ENCODE peak calls at places on chromosome 6, in nine cellular contexts. C is transverse colon, B is esophagus squamous epithelium, R is IMR-90, O is H54, Y is body of pancreas, T is GM12892, N is right lobe of liver, F is A549. U is an unnamed sample.

GRCh38 chr6:32056254-32056653 is 18.0 kb downstream of the CYP21A2 start:
- DNase-seq in O (no peak), T (no peak), R (no peak), Y (no peak), F (no peak), C (no peak), N (no peak), B (no peak), U (no peak)

GRCh38 chr6:45187841-45188240 is 140.3 kb upstream of the RUNX2 start:
- DNase-seq in R (peak; percentile 55), F (no peak), O (peak; percentile 4), N (no peak), C (no peak), T (no peak), Y (no peak), B (no peak), U (no peak)

GRCh38 chr6:70150521-70150920 is 152.4 kb downstream of the COL9A1 start:
- DNase-seq in F (no peak), R (no peak), Y (no peak), O (no peak), T (no peak), B (no peak), N (no peak), C (no peak), U (no peak)

GRCh38 chr6:141258516-141258915 is 874.2 kb upstream of the GJE1 start:
- DNase-seq in Y (no peak), C (no peak), O (no peak), N (no peak), B (no peak), R (no peak), F (no peak), T (no peak), U (no peak)

GRCh38 chr6:144314562-144314961 is 29.4 kb downstream of the UTRN start:
- DNase-seq in Y (no peak), C (no peak), T (no peak), R (no peak), B (no peak), N (no peak), F (no peak), O (no peak), U (no peak)

GRCh38 chr6:141675957-141676356 is 456.8 kb upstream of the GJE1 start:
- DNase-seq in C (no peak), N (no peak), T (no peak), O (no peak), F (no peak), Y (no peak), R (peak; percentile 27), B (no peak), U (no peak)

GRCh38 chr6:158625881-158626305 is 18.6 kb downstream of the DYNLT1 start:
- DNase-seq in T (no peak), Y (peak; percentile 11), O (no peak), R (no peak), C (no peak), F (no peak), B (no peak), N (no peak), U (no peak)

GRCh38 chr6:156779206-156780116 is 2.3 kb downstream of the ARID1B start:
- DNase-seq in R (no peak), Y (peak; percentile 52), O (no peak), B (no peak), F (no peak), N (peak; percentile 73), C (peak; percentile 49), T (peak; percentile 22), U (no peak)

GRCh38 chr6:3773696-3774298 is 22.3 kb upstream of the PXDC1 start:
- DNase-seq in Y (peak; percentile 50), C (no peak), T (no peak), N (no peak), B (no peak), R (no peak), F (no peak), O (no peak), U (no peak)

GRCh38 chr6:51562198-51562597 is 525.2 kb downstream of the PKHD1 start:
- DNase-seq in N (no peak), C (no peak), F (no peak), R (no peak), Y (no peak), B (no peak), T (no peak), O (no peak), U (no peak)

GRCh38 chr6:36590237-36590636 is 3.9 kb upstream of the SRSF3 start:
- DNase-seq in R (peak; percentile 86), O (peak; percentile 57), Y (no peak), T (no peak), F (no peak), B (no peak), N (no peak), C (no peak), U (no peak)

GRCh38 chr6:152461556-152461955 is 175.6 kb downstream of the SYNE1 start:
- DNase-seq in C (no peak), R (peak; percentile 35), O (no peak), N (no peak), B (no peak), F (no peak), T (no peak), Y (no peak), U (no peak)

GRCh38 chr6:162226810-162227209 is 500.8 kb downstream of the PRKN start:
- DNase-seq in F (no peak), Y (no peak), O (no peak), N (no peak), R (no peak), C (no peak), B (no peak), T (no peak), U (no peak)

GRCh38 chr6:168252267-168252666 is 67.3 kb downstream of the DACT2 start:
- DNase-seq in R (no peak), T (no peak), C (no peak), O (no peak), B (no peak), Y (no peak), F (no peak), N (no peak), U (no peak)

GRCh38 chr6:143339223-143339622 is 111.3 kb downstream of the ADAT2 start:
- DNase-seq in N (no peak), Y (no peak), O (no peak), T (no peak), R (no peak), C (no peak), B (no peak), F (no peak), U (no peak)

GRCh38 chr6:14068133-14068532 is 49.4 kb upstream of the CD83 start:
- DNase-seq in C (no peak), F (no peak), Y (no peak), B (no peak), T (no peak), N (no peak), R (peak; percentile 89), O (peak; percentile 38), U (no peak)

GRCh38 chr6:30626484-30627366 is at the start of gene ATAT1:
- DNase-seq in B (peak; percentile 19), C (peak; percentile 96), T (peak; percentile 88), Y (peak; percentile 90), N (peak; percentile 91), F (peak; percentile 82), O (peak; percentile 81), R (peak; percentile 68), U (peak; percentile 60)

GRCh38 chr6:147479857-147480256 is 28.6 kb upstream of the SAMD5 start:
- DNase-seq in Y (no peak), N (no peak), B (no peak), F (no peak), O (no peak), C (no peak), R (no peak), T (no peak), U (no peak)

GRCh38 chr6:15783484-15783883 is 120.7 kb upstream of the DTNBP1 start:
- DNase-seq in T (no peak), N (no peak), F (no peak), R (no peak), B (no peak), C (no peak), O (no peak), Y (peak; percentile 31), U (no peak)

GRCh38 chr6:3912366-3913076 is 63.3 kb downstream of the FAM50B start:
- DNase-seq in O (no peak), N (no peak), B (no peak), F (no peak), T (no peak), Y (no peak), R (peak; percentile 14), C (no peak), U (peak; percentile 7)

GRCh38 chr6:141685416-141685815 is 447.3 kb upstream of the GJE1 start:
- DNase-seq in N (no peak), O (no peak), B (no peak), R (peak; percentile 25), F (no peak), T (no peak), C (no peak), Y (no peak), U (no peak)

GRCh38 chr6:48281217-48281616 is 170.2 kb upstream of the PTCHD4 start:
- DNase-seq in F (no peak), O (no peak), Y (no peak), B (no peak), C (no peak), N (no peak), T (no peak), R (no peak), U (no peak)
- TF ChIP-seq POLR2A in F (no peak), O (no peak), Y (no peak), B (no peak), C (no peak), N (no peak), T (no peak), R (no peak), U (no peak)

GRCh38 chr6:111871725-111872520 is 1.3 kb downstream of the FYN start:
- DNase-seq in B (no peak), T (no peak), N (no peak), O (peak; percentile 15), Y (no peak), F (peak; percentile 10), C (peak; percentile 8), R (peak; percentile 30), U (peak; percentile 66)
- TF ChIP-seq POLR2A in B (no peak), T (no peak), N (no peak), O (no peak), Y (no peak), F (no peak), C (no peak), R (no peak), U (no peak)

DNA sequence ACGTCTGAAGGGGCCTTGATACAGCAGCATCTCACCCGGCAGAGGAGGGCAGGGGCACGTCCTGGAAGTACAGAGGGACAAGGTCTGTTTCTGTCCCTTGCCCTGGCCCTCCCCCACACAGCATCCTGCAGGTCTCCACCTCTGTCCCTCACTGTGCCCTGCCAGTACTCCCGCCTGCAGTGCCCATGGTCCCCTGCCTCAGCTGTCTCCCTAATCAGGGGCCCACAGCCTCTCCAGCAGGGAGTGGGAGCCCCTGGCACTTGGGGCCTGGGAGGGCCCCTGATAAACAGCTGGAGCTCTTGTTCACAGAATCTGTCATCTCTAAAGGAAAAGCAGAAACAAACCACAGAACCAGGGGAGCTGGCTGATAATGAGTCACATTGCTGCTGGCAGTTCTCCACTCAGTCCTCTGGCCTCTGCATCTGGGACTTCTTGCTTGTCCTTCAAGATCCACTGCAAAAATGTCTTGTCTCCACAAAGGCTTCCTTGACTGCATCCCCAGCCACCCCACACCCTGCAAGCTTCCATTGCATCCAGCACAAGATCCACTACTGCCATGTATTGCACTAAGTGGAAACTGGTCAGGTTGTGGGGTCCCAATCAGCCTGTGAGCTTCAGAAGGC is 33.2 kb upstream of the TAF8 start:
- DNase-seq in O (peak; percentile 71), N (no peak), F (peak; percentile 27), B (no peak), T (no peak), R (peak; percentile 90), C (no peak), Y (no peak), U (no peak)
- TF ChIP-seq POLR2A in O (no peak), N (no peak), F (no peak), B (no peak), T (no peak), R (no peak), C (no peak), Y (no peak), U (no peak)

GRCh38 chr6:100203391-100203790 is 209.4 kb upstream of the MCHR2 start:
- DNase-seq in O (peak; percentile 1), T (no peak), R (peak; percentile 97), Y (no peak), B (no peak), N (no peak), C (no peak), F (peak; percentile 25), U (no peak)
- TF ChIP-seq POLR2A in O (no peak), T (no peak), R (no peak), Y (no peak), B (no peak), N (no peak), C (no peak), F (no peak), U (no peak)